ENCODE peak calls at places on chromosomes 5 and 9, in ten cellular contexts. H is stomach, L is H1, W is right lobe of liver, A is uterus, N is adrenal gland, Y is heart left ventricle, T is prostate gland, Q is transverse colon, B is esophagus squamous epithelium. E is an unnamed sample.

GRCh38 chr9:77751341-77752091 is 103.4 kb upstream of the GNA14 start:
- DNase-seq in H (no peak), L (no peak), W (no peak), A (no peak), N (no peak), Y (no peak), T (peak; percentile 64), Q (no peak), B (no peak), E (peak; percentile 54)

GRCh38 chr5:158958048-158958994 is 141.4 kb downstream of the EBF1 start:
- DNase-seq in H (no peak), L (peak; percentile 49), W (no peak), A (no peak), N (no peak), Y (no peak), T (no peak), Q (no peak), B (no peak), E (no peak)

GRCh38 chr5:79255786-79256557 is 20.0 kb downstream of the JMY start:
- DNase-seq in H (peak; percentile 40), L (peak; percentile 78), W (no peak), A (no peak), N (peak; percentile 49), Y (no peak), T (no peak), Q (peak; percentile 20), B (no peak), E (peak; percentile 19)

GRCh38 chr5:39624890-39625289 is 200.1 kb upstream of the DAB2 start:
- DNase-seq in H (no peak), L (no peak), W (no peak), A (no peak), N (no peak), Y (no peak), T (no peak), Q (no peak), B (no peak), E (no peak)

GRCh38 chr9:137482094-137482781 is 23.1 kb upstream of the NSMF start:
- DNase-seq in H (peak; percentile 44), L (no peak), W (peak; percentile 89), A (peak; percentile 65), N (peak; percentile 90), Y (peak; percentile 50), T (peak; percentile 88), Q (no peak), B (no peak), E (peak; percentile 40)

GRCh38 chr5:172556971-172557461 is 84.0 kb upstream of the NEURL1B start:
- DNase-seq in H (no peak), L (no peak), W (peak; percentile 58), A (peak; percentile 70), N (peak; percentile 85), Y (peak; percentile 75), T (no peak), Q (peak; percentile 47), B (no peak), E (no peak)

GRCh38 chr5:126269511-126269910 is 153.7 kb upstream of the GRAMD2B start:
- DNase-seq in H (no peak), L (no peak), W (no peak), A (no peak), N (no peak), Y (no peak), T (no peak), Q (no peak), B (no peak), E (no peak)

GRCh38 chr9:87336914-87337333 is 160.7 kb upstream of the DAPK1 start:
- DNase-seq in H (peak; percentile 60), L (no peak), W (no peak), A (no peak), N (peak; percentile 36), Y (no peak), T (peak; percentile 31), Q (no peak), B (no peak), E (peak; percentile 87)

GRCh38 chr9:37383876-37384715 is 38.4 kb upstream of the GRHPR start:
- DNase-seq in H (no peak), L (no peak), W (no peak), A (no peak), N (no peak), Y (no peak), T (no peak), Q (no peak), B (no peak), E (no peak)

GRCh38 chr5:180093651-180094382 is 22.3 kb upstream of the RNF130 start:
- DNase-seq in H (no peak), L (no peak), W (no peak), A (no peak), N (peak; percentile 42), Y (no peak), T (no peak), Q (no peak), B (no peak), E (peak; percentile 64)

GRCh38 chr5:6573651-6574101 is 59.2 kb downstream of the NSUN2 start:
- DNase-seq in H (no peak), L (no peak), W (no peak), A (no peak), N (no peak), Y (no peak), T (peak; percentile 2), Q (no peak), B (no peak), E (no peak)

GRCh38 chr5:80399553-80400239 is 8.2 kb upstream of the ZFYVE16 start:
- DNase-seq in H (no peak), L (no peak), W (no peak), A (no peak), N (no peak), Y (no peak), T (no peak), Q (no peak), B (no peak), E (peak; percentile 61)

GRCh38 chr5:73692166-73692640 is 66.2 kb downstream of the ARHGEF28 start:
- DNase-seq in H (no peak), L (no peak), W (no peak), A (no peak), N (no peak), Y (no peak), T (no peak), Q (no peak), B (no peak), E (no peak)

GRCh38 chr5:107669543-107670027 is 1.2 kb downstream of the EFNA5 start:
- DNase-seq in H (peak; percentile 39), L (peak; percentile 73), W (no peak), A (no peak), N (peak; percentile 16), Y (peak; percentile 50), T (peak; percentile 20), Q (peak; percentile 48), B (no peak), E (no peak)
- TF ChIP-seq POLR2A in H (no peak), L (no peak), W (no peak), A (no peak), N (no peak), Y (no peak), T (no peak), Q (peak; percentile 23), B (no peak), E (no peak)

DNA sequence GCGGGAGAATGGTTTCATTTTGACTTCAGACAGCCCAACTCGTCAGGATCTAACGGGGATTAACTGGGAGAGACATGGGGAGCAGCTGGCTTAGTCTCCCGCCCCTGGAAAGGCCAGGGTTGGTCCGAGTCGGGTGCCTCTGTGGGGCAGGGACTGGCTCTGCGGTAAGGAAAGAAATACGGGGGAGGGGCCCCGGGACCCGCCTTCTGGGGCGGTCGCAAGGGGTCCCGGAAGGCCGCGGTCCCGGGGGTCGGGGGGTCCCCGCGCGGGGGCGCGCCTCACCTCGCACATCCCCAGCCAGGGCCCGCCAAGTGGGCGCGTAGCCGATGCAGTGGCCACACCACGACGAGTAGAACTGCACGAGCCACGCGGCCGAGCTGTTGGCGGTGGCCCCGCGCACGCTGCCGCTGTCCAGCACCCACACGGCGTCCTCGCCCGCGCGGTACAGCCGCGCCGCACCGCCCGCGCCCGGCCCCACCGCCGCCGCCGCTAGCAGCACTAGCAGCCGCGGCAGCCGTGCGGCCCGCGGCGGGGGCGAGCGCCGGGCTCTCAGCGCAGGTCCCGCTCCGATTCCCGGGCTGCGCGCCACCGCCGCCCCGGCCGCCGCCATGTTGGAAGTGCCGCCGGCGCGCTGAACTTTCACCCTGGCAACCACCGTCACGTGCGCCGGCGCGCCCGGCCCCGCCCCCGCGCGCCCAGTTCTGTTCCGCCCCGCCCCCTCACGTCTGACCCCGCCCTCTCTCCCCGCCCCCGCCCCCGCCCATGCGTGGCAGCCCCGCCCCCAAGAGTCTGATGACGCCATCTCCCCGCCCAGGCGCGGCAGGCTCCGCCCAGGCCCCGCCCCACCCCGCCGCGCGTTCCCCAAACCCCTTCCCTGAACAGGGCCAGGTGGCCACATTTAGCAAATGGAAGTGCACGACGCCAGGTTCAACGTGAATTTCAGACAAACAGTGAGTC is at the start of gene QSOX2:
- DNase-seq in H (peak; percentile 86), L (peak; percentile 85), W (peak; percentile 88), A (peak; percentile 83), N (peak; percentile 87), Y (peak; percentile 91), T (peak; percentile 82), Q (peak; percentile 87), B (peak; percentile 30), E (peak; percentile 90)
- TF ChIP-seq POLR2A in H (no peak), L (peak; percentile 41), W (peak; percentile 36), A (peak; percentile 52), N (peak; percentile 22), Y (no peak), T (no peak), Q (no peak), B (no peak), E (peak; percentile 37)

GRCh38 chr9:128321879-128322341 is 337 bp downstream of the TRUB2 start:
- DNase-seq in H (no peak), L (no peak), W (no peak), A (no peak), N (no peak), Y (no peak), T (no peak), Q (no peak), B (no peak), E (no peak)

GRCh38 chr9:128321343-128321742 is 904 bp downstream of the TRUB2 start:
- DNase-seq in H (no peak), L (no peak), W (no peak), A (no peak), N (no peak), Y (no peak), T (no peak), Q (no peak), B (no peak), E (no peak)

GRCh38 chr9:128323786-128324185 is 1.1 kb downstream of the COQ4 start:
- DNase-seq in H (no peak), L (no peak), W (no peak), A (no peak), N (no peak), Y (no peak), T (no peak), Q (no peak), B (no peak), E (no peak)

GRCh38 chr9:128323192-128323730 is 622 bp downstream of the COQ4 start:
- DNase-seq in H (no peak), L (no peak), W (no peak), A (no peak), N (no peak), Y (no peak), T (no peak), Q (no peak), B (no peak), E (no peak)

GRCh38 chr9:128322342-128323191 is at the start of the genes COQ4 and TRUB2:
- DNase-seq in H (peak; percentile 95), L (peak; percentile 94), W (peak; percentile 94), A (peak; percentile 92), N (peak; percentile 93), Y (peak; percentile 95), T (peak; percentile 94), Q (peak; percentile 95), B (peak; percentile 60), E (peak; percentile 98)
- TF ChIP-seq POLR2A in H (no peak), L (peak; percentile 94), W (peak; percentile 37), A (peak; percentile 42), N (peak; percentile 40), Y (peak; percentile 40), T (no peak), Q (peak; percentile 37), B (peak; percentile 26), E (peak; percentile 64)

GRCh38 chr5:56481147-56481997 is 248.2 kb upstream of the ANKRD55 start:
- DNase-seq in H (peak; percentile 46), L (peak; percentile 60), W (no peak), A (peak; percentile 42), N (peak; percentile 56), Y (peak; percentile 80), T (peak; percentile 22), Q (peak; percentile 51), B (no peak), E (no peak)
- TF ChIP-seq POLR2A in H (no peak), L (no peak), W (no peak), A (no peak), N (no peak), Y (no peak), T (no peak), Q (no peak), B (peak; percentile 17), E (no peak)